ENCODE peak calls at places on chromosomes 3 and 15, in seven cellular contexts. One of them, this sample, is unnamed.

GRCh38 chr15:53978248-53978906 is at the start of gene UNC13C:
- DNase-seq in activated CD4-positive, CD25-positive, alpha-beta regulatory T cell treated with anti-CD3 and anti-CD28 coated beads, Interleukin-2, amount 50 U/mL, for 72 hours: no peak
- DNase-seq in heart left ventricle: no peak
- DNase-seq in CD4-positive, alpha-beta T cell: no peak
- DNase-seq in stimulated activated CD8-positive, alpha-beta memory T cell treated with anti-CD3 and anti-CD28 coated beads, Interleukin-15, amount 100 ng/mL, for 48 hours: no peak
- DNase-seq in head of caudate nucleus: peak
- DNase-seq in activated CD8-positive, alpha-beta T cell treated with anti-CD3 and anti-CD28 coated beads for 36 hours: peak
- DNase-seq in this sample: no peak

GRCh38 chr15:62788224-62788623 is 254.3 kb upstream of the TPM1 start:
- DNase-seq in heart left ventricle: no peak
- DNase-seq in stimulated activated CD8-positive, alpha-beta memory T cell treated with anti-CD3 and anti-CD28 coated beads, Interleukin-15, amount 100 ng/mL, for 48 hours: no peak
- DNase-seq in head of caudate nucleus: no peak
- DNase-seq in activated CD8-positive, alpha-beta T cell treated with anti-CD3 and anti-CD28 coated beads for 36 hours: no peak
- DNase-seq in activated CD4-positive, CD25-positive, alpha-beta regulatory T cell treated with anti-CD3 and anti-CD28 coated beads, Interleukin-2, amount 50 U/mL, for 72 hours: no peak
- DNase-seq in CD4-positive, alpha-beta T cell: no peak
- DNase-seq in this sample: no peak

GRCh38 chr15:71082803-71083202 is 32.5 kb upstream of the THSD4 start:
- DNase-seq in stimulated activated CD8-positive, alpha-beta memory T cell treated with anti-CD3 and anti-CD28 coated beads, Interleukin-15, amount 100 ng/mL, for 48 hours: no peak
- DNase-seq in activated CD4-positive, CD25-positive, alpha-beta regulatory T cell treated with anti-CD3 and anti-CD28 coated beads, Interleukin-2, amount 50 U/mL, for 72 hours: no peak
- DNase-seq in heart left ventricle: peak
- DNase-seq in CD4-positive, alpha-beta T cell: no peak
- DNase-seq in head of caudate nucleus: no peak
- DNase-seq in activated CD8-positive, alpha-beta T cell treated with anti-CD3 and anti-CD28 coated beads for 36 hours: no peak
- DNase-seq in this sample: no peak

GRCh38 chr15:75350601-75351331 is 3.9 kb downstream of the NEIL1 start:
- DNase-seq in head of caudate nucleus: no peak
- DNase-seq in activated CD8-positive, alpha-beta T cell treated with anti-CD3 and anti-CD28 coated beads for 36 hours: peak
- DNase-seq in CD4-positive, alpha-beta T cell: no peak
- DNase-seq in heart left ventricle: no peak
- DNase-seq in activated CD4-positive, CD25-positive, alpha-beta regulatory T cell treated with anti-CD3 and anti-CD28 coated beads, Interleukin-2, amount 50 U/mL, for 72 hours: no peak
- DNase-seq in stimulated activated CD8-positive, alpha-beta memory T cell treated with anti-CD3 and anti-CD28 coated beads, Interleukin-15, amount 100 ng/mL, for 48 hours: no peak
- DNase-seq in this sample: no peak

GRCh38 chr3:48233542-48233941 is 7.4 kb upstream of the ZNF589 start:
- DNase-seq in CD4-positive, alpha-beta T cell: no peak
- DNase-seq in head of caudate nucleus: no peak
- DNase-seq in activated CD8-positive, alpha-beta T cell treated with anti-CD3 and anti-CD28 coated beads for 36 hours: no peak
- DNase-seq in heart left ventricle: no peak
- DNase-seq in activated CD4-positive, CD25-positive, alpha-beta regulatory T cell treated with anti-CD3 and anti-CD28 coated beads, Interleukin-2, amount 50 U/mL, for 72 hours: no peak
- DNase-seq in stimulated activated CD8-positive, alpha-beta memory T cell treated with anti-CD3 and anti-CD28 coated beads, Interleukin-15, amount 100 ng/mL, for 48 hours: no peak
- DNase-seq in this sample: no peak

GRCh38 chr3:38163117-38163870 is 2.0 kb upstream of the OXSR1 start:
- DNase-seq in activated CD4-positive, CD25-positive, alpha-beta regulatory T cell treated with anti-CD3 and anti-CD28 coated beads, Interleukin-2, amount 50 U/mL, for 72 hours: no peak
- DNase-seq in stimulated activated CD8-positive, alpha-beta memory T cell treated with anti-CD3 and anti-CD28 coated beads, Interleukin-15, amount 100 ng/mL, for 48 hours: no peak
- DNase-seq in heart left ventricle: no peak
- DNase-seq in head of caudate nucleus: no peak
- DNase-seq in activated CD8-positive, alpha-beta T cell treated with anti-CD3 and anti-CD28 coated beads for 36 hours: peak
- DNase-seq in CD4-positive, alpha-beta T cell: no peak
- DNase-seq in this sample: no peak

GRCh38 chr15:96253137-96253747 is 77.3 kb upstream of the NR2F2 start:
- DNase-seq in activated CD4-positive, CD25-positive, alpha-beta regulatory T cell treated with anti-CD3 and anti-CD28 coated beads, Interleukin-2, amount 50 U/mL, for 72 hours: no peak
- DNase-seq in activated CD8-positive, alpha-beta T cell treated with anti-CD3 and anti-CD28 coated beads for 36 hours: no peak
- DNase-seq in head of caudate nucleus: no peak
- DNase-seq in heart left ventricle: no peak
- DNase-seq in CD4-positive, alpha-beta T cell: no peak
- DNase-seq in stimulated activated CD8-positive, alpha-beta memory T cell treated with anti-CD3 and anti-CD28 coated beads, Interleukin-15, amount 100 ng/mL, for 48 hours: no peak
- DNase-seq in this sample: no peak

GRCh38 chr15:50257206-50257735 is 8.3 kb downstream of the HDC start:
- DNase-seq in CD4-positive, alpha-beta T cell: no peak
- DNase-seq in heart left ventricle: no peak
- DNase-seq in activated CD4-positive, CD25-positive, alpha-beta regulatory T cell treated with anti-CD3 and anti-CD28 coated beads, Interleukin-2, amount 50 U/mL, for 72 hours: no peak
- DNase-seq in stimulated activated CD8-positive, alpha-beta memory T cell treated with anti-CD3 and anti-CD28 coated beads, Interleukin-15, amount 100 ng/mL, for 48 hours: no peak
- DNase-seq in head of caudate nucleus: no peak
- DNase-seq in activated CD8-positive, alpha-beta T cell treated with anti-CD3 and anti-CD28 coated beads for 36 hours: no peak
- DNase-seq in this sample: no peak

GRCh38 chr3:136535906-136536305 is 216.3 kb downstream of the STAG1 start:
- DNase-seq in activated CD8-positive, alpha-beta T cell treated with anti-CD3 and anti-CD28 coated beads for 36 hours: no peak
- DNase-seq in heart left ventricle: no peak
- DNase-seq in activated CD4-positive, CD25-positive, alpha-beta regulatory T cell treated with anti-CD3 and anti-CD28 coated beads, Interleukin-2, amount 50 U/mL, for 72 hours: no peak
- DNase-seq in head of caudate nucleus: no peak
- DNase-seq in stimulated activated CD8-positive, alpha-beta memory T cell treated with anti-CD3 and anti-CD28 coated beads, Interleukin-15, amount 100 ng/mL, for 48 hours: no peak
- DNase-seq in CD4-positive, alpha-beta T cell: no peak
- DNase-seq in this sample: no peak

GRCh38 chr3:115699741-115700140 is 76.4 kb downstream of the GAP43 start:
- DNase-seq in activated CD4-positive, CD25-positive, alpha-beta regulatory T cell treated with anti-CD3 and anti-CD28 coated beads, Interleukin-2, amount 50 U/mL, for 72 hours: no peak
- DNase-seq in activated CD8-positive, alpha-beta T cell treated with anti-CD3 and anti-CD28 coated beads for 36 hours: no peak
- DNase-seq in heart left ventricle: no peak
- DNase-seq in head of caudate nucleus: no peak
- DNase-seq in CD4-positive, alpha-beta T cell: no peak
- DNase-seq in stimulated activated CD8-positive, alpha-beta memory T cell treated with anti-CD3 and anti-CD28 coated beads, Interleukin-15, amount 100 ng/mL, for 48 hours: no peak
- DNase-seq in this sample: no peak

GRCh38 chr3:13543251-13543650 is 5.7 kb upstream of the FBLN2 start:
- DNase-seq in activated CD4-positive, CD25-positive, alpha-beta regulatory T cell treated with anti-CD3 and anti-CD28 coated beads, Interleukin-2, amount 50 U/mL, for 72 hours: no peak
- DNase-seq in head of caudate nucleus: no peak
- DNase-seq in heart left ventricle: peak
- DNase-seq in CD4-positive, alpha-beta T cell: no peak
- DNase-seq in stimulated activated CD8-positive, alpha-beta memory T cell treated with anti-CD3 and anti-CD28 coated beads, Interleukin-15, amount 100 ng/mL, for 48 hours: no peak
- DNase-seq in activated CD8-positive, alpha-beta T cell treated with anti-CD3 and anti-CD28 coated beads for 36 hours: no peak
- DNase-seq in this sample: no peak

GRCh38 chr15:43808960-43809678 is 8.7 kb downstream of the HYPK start:
- DNase-seq in head of caudate nucleus: no peak
- DNase-seq in stimulated activated CD8-positive, alpha-beta memory T cell treated with anti-CD3 and anti-CD28 coated beads, Interleukin-15, amount 100 ng/mL, for 48 hours: no peak
- DNase-seq in activated CD8-positive, alpha-beta T cell treated with anti-CD3 and anti-CD28 coated beads for 36 hours: no peak
- DNase-seq in activated CD4-positive, CD25-positive, alpha-beta regulatory T cell treated with anti-CD3 and anti-CD28 coated beads, Interleukin-2, amount 50 U/mL, for 72 hours: no peak
- DNase-seq in CD4-positive, alpha-beta T cell: no peak
- DNase-seq in heart left ventricle: no peak
- DNase-seq in this sample: no peak

GRCh38 chr3:12235691-12236090 is 53.2 kb upstream of the PPARG start:
- DNase-seq in head of caudate nucleus: no peak
- DNase-seq in stimulated activated CD8-positive, alpha-beta memory T cell treated with anti-CD3 and anti-CD28 coated beads, Interleukin-15, amount 100 ng/mL, for 48 hours: no peak
- DNase-seq in activated CD8-positive, alpha-beta T cell treated with anti-CD3 and anti-CD28 coated beads for 36 hours: no peak
- DNase-seq in heart left ventricle: no peak
- DNase-seq in CD4-positive, alpha-beta T cell: no peak
- DNase-seq in activated CD4-positive, CD25-positive, alpha-beta regulatory T cell treated with anti-CD3 and anti-CD28 coated beads, Interleukin-2, amount 50 U/mL, for 72 hours: no peak
- DNase-seq in this sample: no peak

GRCh38 chr15:91849749-91850161 is 3.8 kb upstream of the SLCO3A1 start:
- DNase-seq in activated CD4-positive, CD25-positive, alpha-beta regulatory T cell treated with anti-CD3 and anti-CD28 coated beads, Interleukin-2, amount 50 U/mL, for 72 hours: no peak
- DNase-seq in stimulated activated CD8-positive, alpha-beta memory T cell treated with anti-CD3 and anti-CD28 coated beads, Interleukin-15, amount 100 ng/mL, for 48 hours: no peak
- DNase-seq in CD4-positive, alpha-beta T cell: no peak
- DNase-seq in activated CD8-positive, alpha-beta T cell treated with anti-CD3 and anti-CD28 coated beads for 36 hours: peak
- DNase-seq in head of caudate nucleus: no peak
- DNase-seq in heart left ventricle: no peak
- DNase-seq in this sample: no peak

GRCh38 chr3:89238836-89239235 is 131.4 kb downstream of the EPHA3 start:
- DNase-seq in activated CD8-positive, alpha-beta T cell treated with anti-CD3 and anti-CD28 coated beads for 36 hours: no peak
- DNase-seq in activated CD4-positive, CD25-positive, alpha-beta regulatory T cell treated with anti-CD3 and anti-CD28 coated beads, Interleukin-2, amount 50 U/mL, for 72 hours: no peak
- DNase-seq in stimulated activated CD8-positive, alpha-beta memory T cell treated with anti-CD3 and anti-CD28 coated beads, Interleukin-15, amount 100 ng/mL, for 48 hours: no peak
- DNase-seq in heart left ventricle: no peak
- DNase-seq in head of caudate nucleus: no peak
- DNase-seq in CD4-positive, alpha-beta T cell: no peak
- DNase-seq in this sample: no peak

GRCh38 chr3:31503456-31503855 is 29.3 kb upstream of the STT3B start:
- DNase-seq in activated CD4-positive, CD25-positive, alpha-beta regulatory T cell treated with anti-CD3 and anti-CD28 coated beads, Interleukin-2, amount 50 U/mL, for 72 hours: no peak
- DNase-seq in head of caudate nucleus: no peak
- DNase-seq in heart left ventricle: no peak
- DNase-seq in activated CD8-positive, alpha-beta T cell treated with anti-CD3 and anti-CD28 coated beads for 36 hours: no peak
- DNase-seq in stimulated activated CD8-positive, alpha-beta memory T cell treated with anti-CD3 and anti-CD28 coated beads, Interleukin-15, amount 100 ng/mL, for 48 hours: no peak
- DNase-seq in CD4-positive, alpha-beta T cell: no peak
- DNase-seq in this sample: no peak

GRCh38 chr15:61195116-61196002 is 33.7 kb downstream of the RORA start:
- DNase-seq in activated CD4-positive, CD25-positive, alpha-beta regulatory T cell treated with anti-CD3 and anti-CD28 coated beads, Interleukin-2, amount 50 U/mL, for 72 hours: no peak
- DNase-seq in heart left ventricle: no peak
- DNase-seq in stimulated activated CD8-positive, alpha-beta memory T cell treated with anti-CD3 and anti-CD28 coated beads, Interleukin-15, amount 100 ng/mL, for 48 hours: no peak
- DNase-seq in CD4-positive, alpha-beta T cell: no peak
- DNase-seq in head of caudate nucleus: no peak
- DNase-seq in activated CD8-positive, alpha-beta T cell treated with anti-CD3 and anti-CD28 coated beads for 36 hours: peak
- DNase-seq in this sample: no peak

GRCh38 chr3:190865828-190866227 is 3.3 kb upstream of the GMNC start:
- DNase-seq in activated CD4-positive, CD25-positive, alpha-beta regulatory T cell treated with anti-CD3 and anti-CD28 coated beads, Interleukin-2, amount 50 U/mL, for 72 hours: no peak
- DNase-seq in activated CD8-positive, alpha-beta T cell treated with anti-CD3 and anti-CD28 coated beads for 36 hours: no peak
- DNase-seq in CD4-positive, alpha-beta T cell: no peak
- DNase-seq in head of caudate nucleus: no peak
- DNase-seq in heart left ventricle: no peak
- DNase-seq in stimulated activated CD8-positive, alpha-beta memory T cell treated with anti-CD3 and anti-CD28 coated beads, Interleukin-15, amount 100 ng/mL, for 48 hours: no peak
- DNase-seq in this sample: no peak

GRCh38 chr3:63349583-63350177 is 71.6 kb downstream of the SYNPR start:
- DNase-seq in activated CD4-positive, CD25-positive, alpha-beta regulatory T cell treated with anti-CD3 and anti-CD28 coated beads, Interleukin-2, amount 50 U/mL, for 72 hours: no peak
- DNase-seq in activated CD8-positive, alpha-beta T cell treated with anti-CD3 and anti-CD28 coated beads for 36 hours: peak
- DNase-seq in stimulated activated CD8-positive, alpha-beta memory T cell treated with anti-CD3 and anti-CD28 coated beads, Interleukin-15, amount 100 ng/mL, for 48 hours: no peak
- DNase-seq in CD4-positive, alpha-beta T cell: no peak
- DNase-seq in head of caudate nucleus: peak
- DNase-seq in heart left ventricle: peak
- DNase-seq in this sample: peak

GRCh38 chr15:70605606-70606410 is 157.6 kb downstream of the UACA start:
- DNase-seq in head of caudate nucleus: peak
- DNase-seq in stimulated activated CD8-positive, alpha-beta memory T cell treated with anti-CD3 and anti-CD28 coated beads, Interleukin-15, amount 100 ng/mL, for 48 hours: no peak
- DNase-seq in CD4-positive, alpha-beta T cell: no peak
- DNase-seq in activated CD8-positive, alpha-beta T cell treated with anti-CD3 and anti-CD28 coated beads for 36 hours: no peak
- DNase-seq in activated CD4-positive, CD25-positive, alpha-beta regulatory T cell treated with anti-CD3 and anti-CD28 coated beads, Interleukin-2, amount 50 U/mL, for 72 hours: no peak
- DNase-seq in heart left ventricle: peak
- DNase-seq in this sample: no peak

GRCh38 chr15:74121858-74122257 is 8.5 kb upstream of the ISLR2 start:
- DNase-seq in activated CD8-positive, alpha-beta T cell treated with anti-CD3 and anti-CD28 coated beads for 36 hours: no peak
- DNase-seq in CD4-positive, alpha-beta T cell: no peak
- DNase-seq in stimulated activated CD8-positive, alpha-beta memory T cell treated with anti-CD3 and anti-CD28 coated beads, Interleukin-15, amount 100 ng/mL, for 48 hours: no peak
- DNase-seq in heart left ventricle: no peak
- DNase-seq in activated CD4-positive, CD25-positive, alpha-beta regulatory T cell treated with anti-CD3 and anti-CD28 coated beads, Interleukin-2, amount 50 U/mL, for 72 hours: no peak
- DNase-seq in head of caudate nucleus: no peak
- DNase-seq in this sample: no peak

GRCh38 chr15:33013827-33014445 is 180.6 kb downstream of the FMN1 start:
- DNase-seq in head of caudate nucleus: no peak
- DNase-seq in stimulated activated CD8-positive, alpha-beta memory T cell treated with anti-CD3 and anti-CD28 coated beads, Interleukin-15, amount 100 ng/mL, for 48 hours: no peak
- DNase-seq in activated CD8-positive, alpha-beta T cell treated with anti-CD3 and anti-CD28 coated beads for 36 hours: no peak
- DNase-seq in heart left ventricle: no peak
- DNase-seq in activated CD4-positive, CD25-positive, alpha-beta regulatory T cell treated with anti-CD3 and anti-CD28 coated beads, Interleukin-2, amount 50 U/mL, for 72 hours: no peak
- DNase-seq in CD4-positive, alpha-beta T cell: no peak
- DNase-seq in this sample: no peak